ENCODE peak calls at places on chromosomes 13 and 19, in nine cellular contexts. E, Z, F, A, G, B, D, H and V are unnamed samples. For H3K4me1 and H3K36me3, the result is how much of the 10 kb centered on the place peaks cover.

GRCh38 chr13:36509369-36509768 is 77.1 kb downstream of the CCNA1 start:
- DNase-seq in B (no peak), Z (no peak), G (no peak), H (no peak), D (no peak), F (peak), A (no peak), E (no peak), V (no peak)

GRCh38 chr19:58406818-58407657 is 1.4 kb upstream of the ZNF584 start:
- DNase-seq in A (no peak), E (no peak), Z (no peak), B (no peak), F (peak), H (no peak), D (no peak), G (no peak), V (no peak)

GRCh38 chr13:33931397-33931987 is 113.5 kb downstream of the RFC3 start:
- DNase-seq in A (no peak), D (no peak), B (peak), H (peak), F (peak), G (no peak), Z (peak), E (no peak), V (no peak)

GRCh38 chr19:47779524-47780214 is 1.2 kb downstream of the SELENOW start:
- DNase-seq in H (peak), F (no peak), G (peak), B (no peak), D (no peak), A (peak), E (no peak), Z (peak), V (peak)

GRCh38 chr19:31350693-31351211 is 1.5 kb upstream of the TSHZ3 start:
- DNase-seq in H (peak), B (peak), D (no peak), F (peak), A (peak), G (peak), E (peak), Z (peak), V (peak)

GRCh38 chr19:20186163-20186562 is 19.1 kb downstream of the ZNF486 start:
- DNase-seq in A (no peak), D (no peak), B (no peak), Z (no peak), F (no peak), E (no peak), G (no peak), H (no peak), V (no peak)

GRCh38 chr13:76886005-76886291 is 257 bp downstream of the KCTD12 start:
- DNase-seq in Z (no peak), E (no peak), D (no peak), H (no peak), B (no peak), F (no peak), A (no peak), G (no peak), V (no peak)

GRCh38 chr13:111587249-111587648 is 266.8 kb downstream of the TEX29 start:
- DNase-seq in E (no peak), Z (no peak), F (no peak), G (no peak), A (no peak), B (no peak), H (no peak), D (no peak), V (no peak)

GRCh38 chr19:36420961-36421748 is 2.7 kb upstream of the ZFP82 start:
- DNase-seq in E (peak), B (peak), A (peak), F (peak), Z (peak), G (peak), D (no peak), H (no peak), V (peak)

GRCh38 chr19:55638864-55639359 is 1.9 kb upstream of the ZNF580 start:
- DNase-seq in B (no peak), A (no peak), F (peak), Z (no peak), H (peak), E (peak), D (no peak), G (peak), V (no peak)

GRCh38 chr13:78060966-78061365 is 142.3 kb upstream of the EDNRB start:
- DNase-seq in E (no peak), H (peak), A (no peak), D (no peak), B (no peak), Z (no peak), F (no peak), G (no peak), V (no peak)

GRCh38 chr19:44356383-44357111 is at the start of gene ZNF112:
- DNase-seq in B (peak), D (peak), Z (peak), G (peak), F (peak), E (peak), A (peak), H (peak), V (peak)

GRCh38 chr13:109743706-109744453 is 42.5 kb downstream of the IRS2 start:
- DNase-seq in B (peak), Z (no peak), A (no peak), G (no peak), F (no peak), E (no peak), H (peak), D (peak), V (peak)

GRCh38 chr19:46601318-46602224 is at the start of gene CALM3:
- DNase-seq in H (no peak), G (no peak), F (peak), D (peak), B (no peak), E (peak), Z (no peak), A (no peak), V (no peak)

GRCh38 chr19:52936958-52937334 is 13.7 kb upstream of the ZNF888 start:
- DNase-seq in D (no peak), F (no peak), A (no peak), H (no peak), B (no peak), G (no peak), Z (no peak), E (no peak), V (no peak)

GRCh38 chr13:110421061-110421460 is 114.0 kb downstream of the COL4A2 start:
- DNase-seq in D (no peak), B (no peak), A (no peak), E (no peak), Z (no peak), G (no peak), F (no peak), H (no peak), V (no peak)

GRCh38 chr13:70310720-70311119 is 202.5 kb upstream of the KLHL1 start:
- DNase-seq in B (peak), H (peak), Z (no peak), F (peak), A (no peak), D (no peak), G (no peak), E (no peak), V (no peak)

GRCh38 chr13:30569901-30570576 is 47.7 kb upstream of the USPL1 start:
- DNase-seq in F (peak), Z (peak), E (peak), B (peak), H (peak), G (no peak), D (no peak), A (no peak), V (peak)

GRCh38 chr19:29517412-29517811 is 8.4 kb upstream of the VSTM2B start:
- DNase-seq in A (no peak), F (no peak), E (no peak), Z (no peak), D (no peak), H (no peak), B (no peak), G (no peak), V (no peak)

GRCh38 chr13:34340534-34340933 is 522.6 kb downstream of the RFC3 start:
- DNase-seq in Z (no peak), F (no peak), E (peak), B (peak), G (no peak), A (no peak), H (no peak), D (no peak), V (no peak)

GRCh38 chr13:91058066-91058465 is 289.4 kb upstream of the MIR17HG start:
- DNase-seq in D (no peak), G (no peak), Z (no peak), F (peak), A (no peak), H (no peak), E (no peak), B (peak), V (no peak)

GRCh38 chr13:103039183-103039582 is 27.0 kb downstream of the SLC10A2 start:
- DNase-seq in B (no peak), A (no peak), G (no peak), E (no peak), H (no peak), Z (no peak), F (peak), D (no peak), V (no peak)

GRCh38 chr13:37769078-37769477 is 100.5 kb downstream of the TRPC4 start:
- DNase-seq in D (no peak), G (no peak), A (no peak), Z (no peak), F (peak), E (no peak), H (no peak), B (no peak), V (no peak)

GRCh38 chr13:60095300-60095699 is 68.4 kb downstream of the DIAPH3 start:
- DNase-seq in F (peak), B (no peak), G (no peak), Z (no peak), E (no peak), H (no peak), A (no peak), D (no peak), V (no peak)

GRCh38 chr13:102913924-102914628 is 68.2 kb downstream of the ERCC5 start:
- DNase-seq in D (no peak), E (peak), Z (no peak), B (peak), H (no peak), A (no peak), G (no peak), F (no peak), V (no peak)

DNA sequence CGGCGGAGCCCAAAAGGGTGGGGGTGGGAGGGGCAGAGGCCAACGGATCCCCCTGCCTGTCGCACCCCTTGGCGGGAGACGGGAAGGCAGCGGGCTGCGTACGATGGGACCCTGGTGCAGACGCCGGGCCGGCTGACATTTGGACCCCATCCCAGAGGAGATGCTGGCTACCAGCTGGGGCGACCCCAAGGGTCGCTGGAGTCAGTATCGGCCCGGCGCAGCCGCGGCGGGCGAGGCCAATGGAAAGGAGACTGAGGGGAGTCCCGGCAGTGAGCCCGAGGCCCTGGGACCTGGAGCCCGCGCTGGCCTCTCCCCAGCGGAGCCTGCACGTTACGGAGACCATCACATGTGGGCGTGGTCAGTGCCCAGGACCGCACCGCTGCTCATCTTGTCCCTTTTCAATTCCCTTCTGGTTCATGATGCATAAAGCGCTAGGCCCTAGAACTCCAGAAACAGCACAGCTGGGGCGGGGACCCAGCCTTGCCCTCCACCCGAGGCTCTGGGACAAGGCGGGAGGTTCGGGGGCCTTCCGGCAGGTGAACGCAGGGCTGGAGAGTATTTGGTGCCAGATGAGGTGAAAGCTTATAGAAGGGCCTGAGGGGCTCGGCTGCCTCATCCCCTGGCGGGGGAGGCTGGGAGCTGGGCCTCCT is 8.0 kb downstream of the C19orf25 start:
- DNase-seq in B (no peak), D (no peak), G (peak), E (no peak), Z (no peak), F (peak), A (no peak), H (no peak), V (peak)
- H3K4me1 ChIP-seq in B (half or more), D (half or more), G (half or more), E (under half), Z (half or more), F (under half), A (half or more), H (under half), V (half or more)

DNA sequence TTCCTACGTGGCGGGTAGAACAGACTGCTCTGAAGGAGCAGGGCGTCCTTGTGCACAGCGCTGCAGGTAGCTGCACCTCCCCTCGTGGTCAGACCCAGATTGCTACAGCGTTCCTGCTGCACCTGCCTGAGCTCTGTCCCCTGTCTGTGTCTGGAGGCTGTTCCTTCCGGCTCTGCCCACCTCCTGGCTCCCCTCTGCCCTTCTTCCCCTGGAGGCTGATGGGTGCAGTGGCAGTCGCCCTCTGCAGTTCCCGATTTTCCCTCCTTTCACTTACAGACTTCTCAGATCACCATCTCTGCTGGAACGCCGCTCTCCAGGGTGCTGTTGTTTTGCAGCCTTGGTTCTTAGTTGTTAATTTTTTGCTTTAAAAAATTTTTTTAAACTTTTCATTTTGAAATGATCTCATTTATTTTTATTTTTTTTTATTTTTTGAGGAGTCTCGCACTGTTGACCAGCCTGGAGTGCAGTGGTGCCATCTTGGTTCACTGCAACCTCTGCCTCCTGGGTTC is 53.6 kb downstream of the SMARCA4 start:
- DNase-seq in E (no peak), F (peak), Z (no peak), H (no peak), D (no peak), B (no peak), A (no peak), G (no peak), V (no peak)
- H3K36me3 ChIP-seq in E (half or more), F (half or more), Z (half or more), H (half or more), D (half or more), B (under half), A (half or more), G (half or more), V (under half)

DNA sequence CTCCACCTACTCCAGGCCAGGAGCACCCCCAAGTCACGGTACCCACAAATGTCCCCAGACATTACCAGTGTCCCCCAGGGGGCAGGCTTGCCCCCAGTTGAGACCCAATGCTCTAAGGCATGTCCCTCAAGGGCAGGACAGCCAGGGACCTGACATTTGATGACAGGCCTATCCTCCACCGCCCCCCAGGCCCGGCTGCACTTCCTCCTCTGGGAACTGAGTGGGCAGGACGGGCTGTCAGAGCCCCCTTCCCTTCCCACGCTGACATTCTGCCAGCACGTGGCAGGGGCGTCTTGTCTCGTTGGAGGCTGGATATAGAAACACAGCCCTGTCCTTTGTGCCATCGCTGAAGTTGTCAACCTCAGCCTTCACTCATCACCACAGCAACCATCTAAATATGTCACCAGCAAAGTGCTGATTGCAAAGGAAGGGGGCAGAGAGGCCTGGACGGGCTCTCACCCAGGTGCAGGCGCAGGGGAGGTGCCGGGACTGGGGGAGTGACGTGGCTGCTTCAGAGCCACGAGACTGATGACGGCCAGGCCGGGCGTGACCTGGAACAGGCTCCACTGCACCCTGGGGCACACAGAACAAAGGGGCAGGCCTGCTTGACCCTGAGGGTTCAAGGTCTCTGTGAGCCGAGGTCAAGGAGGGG is 38.4 kb downstream of the GNG7 start:
- DNase-seq in A (peak), G (peak), B (no peak), H (no peak), D (no peak), F (no peak), E (no peak), Z (peak), V (peak)
- TF ChIP-seq CTCF in A (peak), G (peak), B (no peak), H (no peak), D (no peak), F (peak), E (no peak), Z (peak), V (no peak)

GRCh38 chr19:49676690-49677231 is 310 bp upstream of the PRMT1 start:
- DNase-seq in A (peak), G (peak), F (peak), B (peak), H (peak), Z (peak), D (peak), E (peak), V (peak)
- H3K4me1 ChIP-seq in A (half or more), G (half or more), F (under half), B (under half), H (under half), Z (under half), D (half or more), E (under half), V (half or more)

GRCh38 chr19:1977116-1977515 is 36.1 kb downstream of the CSNK1G2 start:
- DNase-seq in B (no peak), D (no peak), Z (no peak), F (no peak), E (no peak), G (no peak), H (no peak), A (no peak), V (no peak)

GRCh38 chr19:1974381-1975066 is 33.6 kb downstream of the CSNK1G2 start:
- DNase-seq in G (no peak), Z (no peak), D (no peak), A (no peak), E (no peak), B (no peak), H (no peak), F (no peak), V (no peak)

GRCh38 chr19:1979017-1979416 is 36.5 kb downstream of the BTBD2 start:
- DNase-seq in B (no peak), G (no peak), F (no peak), H (no peak), E (no peak), D (no peak), Z (peak), A (no peak), V (no peak)

GRCh38 chr19:1978346-1978894 is 37.1 kb downstream of the BTBD2 start:
- DNase-seq in D (no peak), E (no peak), B (no peak), Z (no peak), H (no peak), A (no peak), G (no peak), F (no peak), V (no peak)

GRCh38 chr19:1975081-1975480 is 34.1 kb downstream of the CSNK1G2 start:
- DNase-seq in H (no peak), B (no peak), E (peak), A (no peak), Z (no peak), D (no peak), F (no peak), G (no peak), V (no peak)
- H3K36me3 ChIP-seq in H (under half), B (under half), E (under half), A (under half), Z (under half), D (half or more), F (under half), G (half or more), V (under half)

DNA sequence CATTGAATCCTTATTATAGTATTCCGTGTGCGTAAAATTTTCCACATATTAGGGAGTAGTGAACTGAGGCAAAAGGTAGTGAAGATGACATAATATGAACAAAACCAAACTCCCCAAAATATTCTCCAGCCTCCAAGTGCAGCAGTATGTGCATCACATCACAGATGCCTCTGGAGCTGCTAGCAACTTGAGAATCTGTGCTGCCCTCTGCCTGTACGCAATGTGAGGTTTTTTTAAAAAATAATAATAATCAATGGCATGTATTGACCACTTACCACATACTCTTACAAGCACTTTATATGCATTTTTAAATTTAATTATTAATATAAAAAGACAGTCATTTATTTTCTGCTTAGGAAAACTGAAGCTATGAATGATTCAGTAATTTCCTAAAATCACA is 583.0 kb upstream of the SPRY2 start:
- DNase-seq in G (no peak), F (peak), B (no peak), D (no peak), Z (no peak), A (no peak), E (no peak), H (peak), V (no peak)
- TF ChIP-seq CTCF in G (peak), F (peak), B (peak), D (peak), Z (peak), A (peak), E (no peak), H (peak), V (no peak)

GRCh38 chr19:34191355-34191962 is 19.2 kb downstream of the LSM14A start:
- DNase-seq in Z (no peak), D (no peak), E (no peak), H (no peak), B (no peak), A (no peak), F (no peak), G (no peak), V (no peak)
- H3K4me1 ChIP-seq in Z (half or more), D (half or more), E (under half), H (under half), B (under half), A (half or more), F (under half), G (half or more), V (under half)